ENCODE peak calls at places on chromosome 14, in seven cellular contexts. E, O, Z, U, D, J and L are unnamed samples.

GRCh38 chr14:69319911-69320310 is 60.0 kb downstream of the GALNT16 start:
- DNase-seq in E (no peak), O (no peak), Z (no peak), U (no peak), D (no peak), J (no peak), L (no peak)

GRCh38 chr14:26887842-26888241 is 290.0 kb upstream of the NOVA1 start:
- DNase-seq in E (no peak), O (no peak), Z (no peak), U (no peak), D (no peak), J (peak), L (no peak)

GRCh38 chr14:24425704-24426103 is 3.8 kb downstream of the CBLN3 start:
- DNase-seq in E (no peak), O (no peak), Z (no peak), U (peak), D (no peak), J (peak), L (no peak)

GRCh38 chr14:24146622-24146977 is 190 bp upstream of the PSME2 start:
- DNase-seq in E (peak), O (peak), Z (peak), U (peak), D (peak), J (peak), L (peak)

GRCh38 chr14:26415618-26416123 is 182.2 kb downstream of the NOVA1 start:
- DNase-seq in E (no peak), O (no peak), Z (no peak), U (no peak), D (no peak), J (no peak), L (no peak)

GRCh38 chr14:100443643-100444042 is 120.5 kb downstream of the SLC25A47 start:
- DNase-seq in E (no peak), O (no peak), Z (no peak), U (no peak), D (no peak), J (peak), L (no peak)

GRCh38 chr14:68979722-68980552 is 835 bp upstream of the ACTN1 start:
- DNase-seq in E (no peak), O (no peak), Z (no peak), U (peak), D (no peak), J (peak), L (no peak)

GRCh38 chr14:93160353-93160801 is 24.3 kb downstream of the MOAP1 start:
- DNase-seq in E (no peak), O (peak), Z (no peak), U (no peak), D (no peak), J (peak), L (no peak)

GRCh38 chr14:97410667-97411286 is 613.6 kb downstream of the VRK1 start:
- DNase-seq in E (no peak), O (no peak), Z (no peak), U (no peak), D (no peak), J (no peak), L (no peak)

GRCh38 chr14:92511472-92512247 is 1.9 kb upstream of the RIN3 start:
- DNase-seq in E (no peak), O (no peak), Z (no peak), U (peak), D (no peak), J (peak), L (no peak)

GRCh38 chr14:75295491-75296338 is 17.1 kb downstream of the FOS start:
- DNase-seq in E (peak), O (peak), Z (peak), U (peak), D (peak), J (peak), L (peak)

GRCh38 chr14:105419305-105420091 is at the start of gene MTA1:
- DNase-seq in E (peak), O (peak), Z (peak), U (no peak), D (peak), J (peak), L (peak)

GRCh38 chr14:99118046-99118721 is 153.8 kb downstream of the BCL11B start:
- DNase-seq in E (no peak), O (no peak), Z (peak), U (no peak), D (peak), J (no peak), L (no peak)

GRCh38 chr14:100239840-100240724 is 1.1 kb downstream of the YY1 start:
- DNase-seq in E (peak), O (peak), Z (peak), U (peak), D (peak), J (peak), L (peak)

GRCh38 chr14:54475187-54475881 is 13.4 kb downstream of the GMFB start:
- DNase-seq in E (no peak), O (no peak), Z (no peak), U (no peak), D (no peak), J (no peak), L (no peak)

GRCh38 chr14:75519826-75520692 is 2.2 kb upstream of the BATF start:
- DNase-seq in E (no peak), O (no peak), Z (no peak), U (no peak), D (no peak), J (peak), L (no peak)

GRCh38 chr14:73491256-73491976 is 683 bp downstream of the RIOX1 start:
- DNase-seq in E (peak), O (peak), Z (peak), U (peak), D (peak), J (peak), L (peak)

GRCh38 chr14:65414961-65415589 is 2.5 kb downstream of the FUT8 start:
- DNase-seq in E (no peak), O (peak), Z (peak), U (peak), D (no peak), J (peak), L (no peak)

GRCh38 chr14:64074961-64075619 is 219.1 kb downstream of the ESR2 start:
- DNase-seq in E (no peak), O (no peak), Z (no peak), U (peak), D (no peak), J (peak), L (no peak)

GRCh38 chr14:93970589-93970966 is 5.8 kb downstream of the ASB2 start:
- DNase-seq in E (peak), O (peak), Z (peak), U (no peak), D (peak), J (no peak), L (peak)

GRCh38 chr14:92759300-92759678 is 10.9 kb upstream of the LGMN start:
- DNase-seq in E (no peak), O (peak), Z (no peak), U (peak), D (no peak), J (no peak), L (no peak)

GRCh38 chr14:59265808-59266207 is 77.3 kb downstream of the DAAM1 start:
- DNase-seq in E (no peak), O (no peak), Z (no peak), U (no peak), D (no peak), J (no peak), L (no peak)

GRCh38 chr14:50830932-50831703 is at the start of gene NIN:
- DNase-seq in E (peak), O (peak), Z (peak), U (peak), D (peak), J (peak), L (peak)

GRCh38 chr14:63672417-63673180 is 30.9 kb upstream of the WDR89 start:
- DNase-seq in E (no peak), O (no peak), Z (no peak), U (no peak), D (no peak), J (peak), L (no peak)

GRCh38 chr14:64983439-64984310 is 3.0 kb upstream of the FNTB start:
- DNase-seq in E (no peak), O (peak), Z (peak), U (peak), D (peak), J (peak), L (no peak)

GRCh38 chr14:29654910-29655590 is 272.6 kb downstream of the PRKD1 start:
- DNase-seq in E (no peak), O (no peak), Z (no peak), U (peak), D (no peak), J (no peak), L (no peak)

GRCh38 chr14:72863216-72864006 is 30.5 kb downstream of the DPF3 start:
- DNase-seq in E (no peak), O (no peak), Z (no peak), U (no peak), D (no peak), J (no peak), L (no peak)

GRCh38 chr14:60736494-60736893 is 1.9 kb downstream of the MNAT1 start:
- DNase-seq in E (no peak), O (no peak), Z (no peak), U (peak), D (no peak), J (peak), L (no peak)

GRCh38 chr14:95496690-95497241 is 19.7 kb downstream of the SYNE3 start:
- DNase-seq in E (no peak), O (peak), Z (no peak), U (peak), D (no peak), J (peak), L (no peak)

GRCh38 chr14:50941151-50941550 is 3.1 kb downstream of the PYGL start:
- DNase-seq in E (no peak), O (no peak), Z (no peak), U (no peak), D (no peak), J (peak), L (no peak)

GRCh38 chr14:40368314-40368713 is 936.1 kb upstream of the FBXO33 start:
- DNase-seq in E (no peak), O (no peak), Z (no peak), U (no peak), D (no peak), J (no peak), L (no peak)

GRCh38 chr14:81589381-81590065 is 55.9 kb upstream of the SEL1L start:
- DNase-seq in E (no peak), O (peak), Z (no peak), U (no peak), D (no peak), J (no peak), L (no peak)

GRCh38 chr14:60665178-60665555 is 15.9 kb upstream of the SIX1 start:
- DNase-seq in E (no peak), O (no peak), Z (no peak), U (no peak), D (no peak), J (no peak), L (no peak)

GRCh38 chr14:99378782-99379214 is 101.9 kb downstream of the SETD3 start:
- DNase-seq in E (no peak), O (no peak), Z (no peak), U (no peak), D (no peak), J (peak), L (no peak)

GRCh38 chr14:42556551-42556950 is 949.9 kb downstream of the LRFN5 start:
- DNase-seq in E (no peak), O (no peak), Z (no peak), U (no peak), D (no peak), J (no peak), L (no peak)

GRCh38 chr14:50039734-50040400 is 76.5 kb downstream of the VCPKMT start:
- DNase-seq in E (no peak), O (no peak), Z (no peak), U (no peak), D (no peak), J (peak), L (no peak)